ENCODE peak calls at places on chromosomes 4 and X, in five cellular contexts. R, Q, X, J and T are unnamed samples.

GRCh38 chrX:16033336-16033735 is 90.0 kb upstream of the GRPR start:
- DNase-seq in R (no peak), J (no peak), Q (no peak), X (no peak), T (no peak)

GRCh38 chr4:55547461-55547770 is 707 bp upstream of the CLOCK start:
- DNase-seq in R (no peak), X (no peak), J (no peak), Q (no peak), T (no peak)

GRCh38 chrX:11188664-11189063 is 77.5 kb downstream of the HCCS start:
- DNase-seq in Q (no peak), X (no peak), R (no peak), J (no peak), T (no peak)

GRCh38 chr4:165343353-165344191 is 16.1 kb downstream of the MSMO1 start:
- DNase-seq in Q (no peak), R (no peak), J (no peak), X (no peak), T (no peak)

GRCh38 chr4:71355971-71356370 is 17.2 kb downstream of the SLC4A4 start:
- DNase-seq in X (no peak), R (no peak), J (no peak), Q (no peak), T (no peak)

GRCh38 chrX:12950851-12951589 is 23.9 kb upstream of the TMSB4X start:
- DNase-seq in X (no peak), J (no peak), Q (no peak), R (no peak), T (peak; percentile 77)

GRCh38 chrX:3638280-3638873 is 75.1 kb downstream of the PRKX start:
- DNase-seq in X (peak; percentile 58), Q (no peak), R (peak; percentile 74), J (peak; percentile 19), T (no peak)

GRCh38 chr4:2258091-2259035 is 3.5 kb downstream of the MXD4 start:
- DNase-seq in Q (no peak), X (peak; percentile 36), J (peak; percentile 17), R (no peak), T (peak; percentile 52)

GRCh38 chrX:37796805-37797204 is 16.9 kb downstream of the CYBB start:
- DNase-seq in J (no peak), R (no peak), X (no peak), Q (no peak), T (no peak)

GRCh38 chrX:140180585-140180984 is 215.3 kb upstream of the CXorf66 start:
- DNase-seq in X (no peak), J (no peak), Q (no peak), R (no peak), T (no peak)

GRCh38 chrX:41394293-41394692 is 52.9 kb upstream of the NYX start:
- DNase-seq in R (no peak), J (no peak), X (no peak), Q (no peak), T (no peak)

GRCh38 chr4:41692717-41693345 is 55.7 kb downstream of the PHOX2B start:
- DNase-seq in Q (peak; percentile 39), J (peak; percentile 16), R (peak; percentile 44), X (peak; percentile 64), T (no peak)

GRCh38 chrX:40085714-40086113 is 12.0 kb downstream of the BCOR start:
- DNase-seq in X (no peak), Q (no peak), R (no peak), J (no peak), T (no peak)

GRCh38 chrX:135649561-135649960 is 63.9 kb upstream of the CT45A1 start:
- DNase-seq in R (no peak), Q (no peak), J (no peak), X (no peak), T (no peak)

GRCh38 chr4:176065365-176066249 is at the start of gene WDR17:
- DNase-seq in R (peak; percentile 95), J (peak; percentile 85), X (peak; percentile 83), Q (peak; percentile 93), T (peak; percentile 77)

GRCh38 chr4:156169011-156169410 is 215.3 kb upstream of the CTSO start:
- DNase-seq in R (peak; percentile 11), Q (peak; percentile 29), J (peak; percentile 58), X (peak; percentile 47), T (no peak)

GRCh38 chrX:109751698-109752097 is 18.6 kb upstream of the ACSL4 start:
- DNase-seq in X (no peak), J (no peak), R (no peak), Q (no peak), T (no peak)

GRCh38 chr4:56641494-56642051 is 39.5 kb downstream of the HOPX start:
- DNase-seq in J (no peak), Q (no peak), X (no peak), R (no peak), T (no peak)

GRCh38 chr4:41363384-41363981 is 106.8 kb downstream of the UCHL1 start:
- DNase-seq in Q (peak; percentile 44), X (no peak), R (no peak), J (no peak), T (no peak)

GRCh38 chrX:115642895-115643530 is 82.0 kb downstream of the PLS3 start:
- DNase-seq in X (peak; percentile 51), J (peak; percentile 33), Q (no peak), R (peak; percentile 48), T (no peak)

GRCh38 chr4:173527103-173527876 is 2.7 kb downstream of the HAND2 start:
- DNase-seq in J (no peak), R (peak; percentile 22), X (peak; percentile 46), Q (no peak), T (no peak)

GRCh38 chrX:139192386-139192961 is 338.1 kb upstream of the F9 start:
- DNase-seq in X (no peak), Q (no peak), J (no peak), R (no peak), T (no peak)

GRCh38 chr4:55157559-55158277 is 32.3 kb upstream of the KDR start:
- DNase-seq in R (no peak), J (no peak), Q (no peak), X (no peak), T (no peak)

GRCh38 chr4:140427104-140427918 is at the start of gene CLGN:
- DNase-seq in J (peak; percentile 64), Q (peak; percentile 48), X (peak; percentile 90), R (peak; percentile 77), T (peak; percentile 74)

GRCh38 chr4:81652069-81652478 is 180.4 kb upstream of the RASGEF1B start:
- DNase-seq in X (no peak), R (no peak), Q (no peak), J (no peak), T (no peak)

GRCh38 chrX:153557618-153558017 is 40.2 kb downstream of the ATP2B3 start:
- DNase-seq in J (no peak), R (no peak), X (no peak), Q (no peak), T (no peak)

GRCh38 chrX:153665726-153666306 is 7.8 kb downstream of the PNCK start:
- DNase-seq in R (no peak), Q (no peak), J (no peak), X (peak; percentile 16), T (no peak)

DNA sequence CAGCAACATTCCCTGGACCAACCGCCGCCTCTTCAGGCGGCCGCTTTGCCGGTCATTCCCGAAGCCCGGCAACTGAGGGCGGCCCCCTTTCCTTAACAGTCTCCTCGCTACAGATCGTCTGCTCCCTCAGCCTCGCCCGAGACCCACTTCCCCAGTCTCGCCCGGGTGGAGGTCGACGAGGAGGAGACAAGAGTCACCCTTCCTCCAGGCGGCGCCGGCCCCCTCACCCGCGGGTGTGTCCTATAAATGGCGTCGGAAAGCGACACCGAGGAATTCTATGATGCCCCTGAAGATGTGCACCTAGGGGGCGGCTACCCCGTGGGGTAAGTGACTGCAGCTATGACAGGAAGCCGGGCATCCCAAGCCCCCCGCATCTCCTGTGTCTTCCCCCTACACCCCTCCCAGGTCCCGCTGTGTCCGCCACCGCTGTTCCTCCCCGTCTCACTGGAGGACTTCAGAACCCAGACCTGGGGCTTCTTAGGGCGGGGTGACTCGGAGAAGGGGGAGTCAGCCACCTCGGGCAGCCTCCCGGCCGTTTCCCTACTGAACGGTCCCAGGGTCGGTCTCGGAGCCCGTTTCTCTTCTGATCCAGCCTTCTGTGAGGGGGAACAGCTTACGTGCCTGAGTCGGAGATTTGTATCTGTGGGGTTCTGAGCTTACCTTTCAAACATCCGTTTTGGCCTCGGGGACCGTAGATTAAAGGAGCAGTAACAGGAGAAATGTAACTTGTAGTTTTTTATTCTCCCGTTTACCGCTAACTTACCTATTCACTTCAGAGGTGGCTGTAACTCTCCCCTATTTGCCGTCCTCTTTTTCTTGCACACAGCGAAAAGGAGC is 570 bp downstream of the WDR44 start:
- DNase-seq in Q (peak; percentile 44), J (no peak), X (peak; percentile 58), R (no peak), T (peak; percentile 71)
- TF ChIP-seq CTCF in Q (no peak), J (no peak), X (no peak), R (peak; percentile 18), T (no peak)

GRCh38 chr4:27132497-27132896 is 271.9 kb downstream of the STIM2 start:
- DNase-seq in J (no peak), X (no peak), Q (no peak), R (no peak), T (no peak)
- TF ChIP-seq CTCF in J (no peak), X (no peak), Q (no peak), R (no peak), T (no peak)

GRCh38 chr4:118676128-118676527 is 9.1 kb upstream of the METTL14 start:
- DNase-seq in Q (no peak), R (no peak), J (no peak), X (no peak), T (no peak)
- TF ChIP-seq CTCF in Q (no peak), R (no peak), J (no peak), X (no peak), T (no peak)

DNA sequence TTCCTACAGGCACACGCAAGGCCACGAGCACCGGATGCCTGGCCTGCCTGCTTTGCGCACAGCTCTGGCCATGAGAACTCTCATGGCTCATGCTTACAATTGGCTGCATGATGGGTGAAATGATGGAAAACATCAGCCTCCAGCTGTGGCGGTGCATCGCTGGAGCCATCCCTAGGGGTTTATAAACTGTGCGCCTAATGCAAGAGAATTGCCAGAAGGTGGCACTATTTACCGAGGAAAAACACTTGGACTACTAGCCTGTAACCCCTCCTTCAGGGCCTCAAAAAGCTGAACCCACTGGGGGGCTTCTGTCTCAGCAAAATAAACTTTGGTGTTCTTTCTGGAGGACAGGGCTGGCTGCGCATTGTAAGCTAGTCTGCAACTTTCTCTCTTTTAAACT is 51.9 kb downstream of the PHKA2 start:
- DNase-seq in J (no peak), Q (no peak), R (no peak), X (no peak), T (peak; percentile 27)
- TF ChIP-seq CTCF in J (no peak), Q (no peak), R (peak; percentile 29), X (no peak), T (no peak)

DNA sequence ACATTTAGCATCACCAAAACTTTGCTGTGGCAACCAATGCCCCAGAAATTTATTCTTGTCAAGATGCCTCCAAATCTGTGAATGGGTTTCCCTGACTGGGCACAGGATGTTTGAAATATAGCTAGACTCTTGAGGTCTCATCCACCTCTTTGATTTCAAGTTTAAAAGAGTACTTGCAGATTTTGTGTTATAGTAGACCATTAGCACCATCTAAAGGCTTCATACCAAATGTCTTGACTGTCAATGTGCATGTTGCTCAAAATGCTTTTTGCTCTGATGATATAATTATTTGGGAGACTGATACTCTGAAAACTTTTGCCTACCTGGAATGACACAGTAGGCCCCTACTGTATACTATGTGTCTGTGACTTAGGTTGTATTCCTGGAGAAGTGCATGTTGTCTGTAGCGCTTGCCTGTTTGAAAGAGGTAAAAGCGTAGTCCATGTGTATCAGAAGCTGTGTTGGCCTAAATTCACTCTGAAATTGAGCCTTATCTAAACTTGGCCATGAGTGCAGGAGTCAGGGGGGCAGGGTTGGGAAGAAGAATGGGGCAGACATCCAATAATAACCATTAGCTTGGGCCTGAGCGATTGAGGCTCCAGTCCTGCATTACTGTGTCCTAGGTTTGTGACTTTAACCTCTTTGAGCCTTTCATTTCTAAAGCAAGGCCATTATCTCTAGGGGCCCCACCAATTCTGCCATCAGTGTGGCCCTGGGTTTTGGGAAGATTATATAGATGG is 33.8 kb downstream of the NDP start:
- DNase-seq in J (no peak), R (no peak), Q (no peak), X (no peak), T (no peak)
- TF ChIP-seq CTCF in J (peak; percentile 19), R (no peak), Q (no peak), X (no peak), T (no peak)